ENCODE peak calls at places on chromosomes 1 and 21, in five cellular contexts. P, O, F, C and N are unnamed samples.

GRCh38 chr1:197984273-197984672 is 67.1 kb downstream of the LHX9 start:
- DNase-seq in C (no peak), P (peak), O (peak), F (no peak), N (no peak)

GRCh38 chr1:7398982-7399381 is 372.1 kb upstream of the VAMP3 start:
- DNase-seq in O (peak), P (no peak), F (no peak), C (no peak), N (no peak)

GRCh38 chr1:226679853-226680516 is 59.1 kb downstream of the ITPKB start:
- DNase-seq in C (peak), F (peak), O (peak), P (no peak), N (peak)

GRCh38 chr1:202034683-202035462 is 24.5 kb downstream of the ELF3 start:
- DNase-seq in P (peak), C (peak), F (peak), O (peak), N (peak)

GRCh38 chr1:45442272-45442671 is 48.7 kb downstream of the TESK2 start:
- DNase-seq in P (peak), C (no peak), O (peak), F (no peak), N (peak)

GRCh38 chr1:20666804-20667203 is 5.6 kb upstream of the DDOST start:
- DNase-seq in O (peak), C (peak), P (no peak), F (peak), N (no peak)

GRCh38 chr1:194024659-194025058 is 838.2 kb upstream of the B3GALT2 start:
- DNase-seq in C (no peak), O (peak), F (no peak), P (no peak), N (peak)

GRCh38 chr1:7407980-7408770 is 362.9 kb upstream of the VAMP3 start:
- DNase-seq in F (peak), P (no peak), C (no peak), O (no peak), N (no peak)

GRCh38 chr1:116879478-116880133 is 30.1 kb upstream of the PTGFRN start:
- DNase-seq in C (no peak), O (no peak), F (no peak), P (no peak), N (no peak)

GRCh38 chr1:36222481-36223372 is 1.5 kb upstream of the THRAP3 start:
- DNase-seq in O (peak), C (no peak), P (no peak), F (no peak), N (no peak)

GRCh38 chr1:236070753-236071152 is 5.9 kb upstream of the NID1 start:
- DNase-seq in P (no peak), C (no peak), O (no peak), F (no peak), N (no peak)

GRCh38 chr1:53639251-53639721 is 99.7 kb downstream of the GLIS1 start:
- DNase-seq in P (no peak), C (no peak), O (peak), F (no peak), N (no peak)

GRCh38 chr1:41313661-41314131 is 47.5 kb upstream of the FOXO6 start:
- DNase-seq in F (peak), O (no peak), C (peak), P (no peak), N (peak)

GRCh38 chr1:168531605-168532345 is 12.0 kb downstream of the XCL2 start:
- DNase-seq in O (no peak), C (no peak), F (no peak), P (no peak), N (no peak)

GRCh38 chr1:28087614-28088167 is 719 bp downstream of the EYA3 start:
- DNase-seq in O (peak), C (peak), P (no peak), F (peak), N (peak)

GRCh38 chr1:10339815-10340214 is 59.0 kb upstream of the PGD start:
- DNase-seq in O (peak), F (peak), C (peak), P (no peak), N (peak)

GRCh38 chr1:7535934-7536878 is 234.9 kb upstream of the VAMP3 start:
- DNase-seq in C (no peak), P (no peak), F (no peak), O (no peak), N (no peak)

GRCh38 chr1:17122449-17123194 is 3.4 kb upstream of the PADI2 start:
- DNase-seq in C (peak), F (no peak), O (peak), P (no peak), N (peak)

GRCh38 chr1:27773732-27774445 is 870 bp downstream of the STX12 start:
- DNase-seq in P (no peak), C (peak), O (peak), F (no peak), N (peak)

GRCh38 chr1:200776949-200777348 is 38.3 kb downstream of the CAMSAP2 start:
- DNase-seq in F (no peak), O (peak), P (no peak), C (no peak), N (peak)

GRCh38 chr21:31172328-31172727 is 134.1 kb upstream of the KRTAP19-8 start:
- DNase-seq in P (no peak), F (no peak), O (no peak), C (no peak), N (no peak)

GRCh38 chr1:234373938-234374240 is 633 bp downstream of the COA6 start:
- DNase-seq in C (no peak), F (no peak), O (no peak), P (no peak), N (no peak)

GRCh38 chr1:33302325-33302724 is 18.6 kb downstream of the A3GALT2 start:
- DNase-seq in P (no peak), O (no peak), C (peak), F (no peak), N (no peak)

GRCh38 chr1:211326528-211327340 is at the start of gene TRAF5:
- DNase-seq in C (peak), O (peak), F (peak), P (no peak), N (peak)

GRCh38 chr1:66503841-66504470 is 30.0 kb upstream of the SGIP1 start:
- DNase-seq in F (peak), C (peak), P (no peak), O (peak), N (peak)

GRCh38 chr1:28646040-28646439 is 2.4 kb upstream of the RNU11 start:
- DNase-seq in O (peak), F (no peak), C (no peak), P (peak), N (peak)

GRCh38 chr1:21297975-21298374 is 7.7 kb upstream of the ECE1 start:
- DNase-seq in O (no peak), P (no peak), F (no peak), C (no peak), N (peak)

DNA sequence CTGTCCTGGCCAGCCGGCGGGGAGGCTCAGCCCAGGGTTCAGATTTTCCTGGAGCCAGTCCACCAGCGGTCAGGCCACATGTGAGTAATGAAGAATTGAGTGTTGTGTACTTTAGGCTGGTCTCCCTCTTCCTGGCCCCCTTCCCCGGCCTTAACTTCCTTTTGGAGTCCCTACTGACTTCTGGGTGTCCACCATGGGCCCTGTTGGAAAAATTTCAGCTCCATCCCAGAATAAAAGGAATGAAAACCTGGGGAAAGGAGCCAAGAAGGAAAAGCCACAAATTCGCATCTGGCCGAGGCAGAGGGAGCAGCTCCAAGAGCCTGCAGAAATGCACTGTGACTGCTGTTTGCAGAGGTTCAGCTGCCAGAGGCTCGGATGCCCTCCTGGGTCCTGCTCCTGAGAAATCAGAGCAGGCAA is 35.5 kb upstream of the HHAT start:
- DNase-seq in O (peak), F (peak), P (peak), C (no peak), N (peak)
- H3K4me3 ChIP-seq in O (no peak), F (peak), P (no peak), C (no peak), N (no peak)

DNA sequence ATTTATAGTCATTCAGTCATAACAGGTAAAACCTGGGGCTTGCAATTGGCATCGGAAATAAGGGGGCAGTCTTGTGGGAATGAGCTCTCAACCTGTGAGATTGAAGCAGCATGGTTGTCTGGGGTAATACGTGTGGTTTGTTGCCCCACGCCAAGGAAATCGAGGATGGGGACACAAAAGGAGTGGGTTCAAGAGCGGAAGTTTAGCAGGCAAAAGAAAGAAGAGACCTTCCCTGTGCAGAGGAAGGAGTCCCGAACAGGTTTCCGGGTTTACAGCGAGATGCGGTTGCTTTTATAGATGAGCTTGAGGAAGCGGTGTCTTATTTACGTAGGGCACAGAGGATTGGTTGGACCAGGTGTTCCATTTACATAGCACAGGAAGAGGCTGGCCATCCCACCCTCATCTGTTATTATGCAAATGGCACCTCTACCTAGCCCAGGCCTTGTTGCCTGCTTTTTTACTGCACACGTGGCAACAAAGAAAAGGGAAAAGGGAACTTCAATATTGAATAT is 37.3 kb downstream of the IFNAR1 start:
- DNase-seq in C (peak), F (no peak), O (no peak), P (no peak), N (no peak)
- H3K4me3 ChIP-seq in C (peak), F (no peak), O (no peak), P (no peak), N (no peak)

GRCh38 chr1:206477110-206477509 is 6.8 kb downstream of the IKBKE start:
- DNase-seq in C (no peak), P (no peak), F (no peak), O (no peak), N (no peak)

GRCh38 chr1:206478746-206479145 is 8.5 kb downstream of the IKBKE start:
- DNase-seq in P (no peak), C (no peak), F (no peak), O (no peak), N (no peak)

GRCh38 chr1:206477581-206478380 is 7.5 kb downstream of the IKBKE start:
- DNase-seq in O (no peak), C (no peak), F (no peak), P (no peak), N (no peak)

GRCh38 chr1:206480211-206480610 is 9.9 kb downstream of the IKBKE start:
- DNase-seq in P (no peak), C (no peak), F (no peak), O (no peak), N (no peak)

DNA sequence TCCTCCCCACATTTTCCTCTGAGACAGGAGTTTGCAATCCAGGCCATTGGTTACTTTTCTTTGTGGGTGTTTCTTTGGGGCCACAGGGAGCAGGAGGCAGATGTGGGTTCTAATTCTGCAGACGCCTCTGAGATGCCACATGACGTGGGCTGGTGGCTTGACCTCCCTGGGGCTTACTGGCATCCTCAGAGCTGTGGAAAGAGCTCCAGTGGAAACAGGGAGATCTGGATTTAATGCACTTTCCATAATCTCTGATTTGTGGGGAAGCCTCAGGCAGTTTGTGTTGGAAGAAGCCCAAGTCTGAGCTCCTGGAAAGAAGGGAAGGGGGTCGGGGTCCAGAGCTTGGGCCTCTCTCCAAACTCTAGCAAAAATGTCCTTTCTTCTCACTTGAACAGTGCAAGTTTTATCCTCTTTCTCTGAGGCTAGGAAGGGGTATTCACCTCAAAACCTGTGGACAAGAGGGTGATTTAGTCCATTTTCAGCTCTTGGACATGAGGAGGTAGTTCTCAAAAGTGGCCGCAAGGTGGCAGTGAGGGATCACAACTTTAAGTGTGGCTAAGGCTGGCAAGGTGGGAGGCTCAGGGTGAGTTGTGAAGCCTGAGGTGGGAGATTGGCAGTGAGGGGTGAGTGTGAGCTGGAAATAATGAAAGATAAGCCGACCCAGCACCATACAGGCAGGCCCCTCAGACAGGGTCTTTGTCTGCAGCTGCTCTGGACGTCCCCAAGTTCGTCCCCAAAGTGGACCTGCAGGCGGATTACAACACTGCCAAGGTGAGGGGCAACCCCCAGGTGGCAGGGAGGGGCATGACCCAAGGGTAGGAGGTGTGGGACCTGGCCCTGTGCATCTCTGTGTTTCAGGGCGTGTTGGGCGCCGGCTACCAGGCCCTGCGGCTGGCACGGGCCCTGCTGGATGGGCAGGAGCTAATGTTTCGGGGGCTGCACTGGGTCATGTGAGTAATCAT is 9.2 kb downstream of the IKBKE start:
- DNase-seq in O (peak), F (peak), P (no peak), C (peak), N (peak)
- H3K4me3 ChIP-seq in O (no peak), F (no peak), P (no peak), C (no peak), N (no peak)

GRCh38 chr1:55284856-55285255 is 69.7 kb upstream of the USP24 start:
- DNase-seq in C (peak), O (peak), P (no peak), F (peak), N (peak)
- H3K4me3 ChIP-seq in C (no peak), O (no peak), P (no peak), F (no peak), N (no peak)

GRCh38 chr21:42925114-42925907 is at the start of gene ERVH48-1:
- DNase-seq in O (peak), C (peak), F (no peak), P (no peak), N (peak)
- H3K4me3 ChIP-seq in O (no peak), C (no peak), F (no peak), P (no peak), N (peak)

GRCh38 chr1:4033732-4034131 is 133.7 kb upstream of the C1orf174 start:
- DNase-seq in P (no peak), F (no peak), O (no peak), C (no peak), N (no peak)

GRCh38 chr1:4029376-4029775 is 129.3 kb upstream of the C1orf174 start:
- DNase-seq in C (no peak), F (no peak), P (no peak), O (no peak), N (no peak)

GRCh38 chr1:4032571-4032970 is 132.5 kb upstream of the C1orf174 start:
- DNase-seq in C (no peak), F (no peak), P (no peak), O (no peak), N (no peak)

GRCh38 chr1:4033129-4033676 is 133.1 kb upstream of the C1orf174 start:
- DNase-seq in P (no peak), F (no peak), O (no peak), C (no peak), N (no peak)

DNA sequence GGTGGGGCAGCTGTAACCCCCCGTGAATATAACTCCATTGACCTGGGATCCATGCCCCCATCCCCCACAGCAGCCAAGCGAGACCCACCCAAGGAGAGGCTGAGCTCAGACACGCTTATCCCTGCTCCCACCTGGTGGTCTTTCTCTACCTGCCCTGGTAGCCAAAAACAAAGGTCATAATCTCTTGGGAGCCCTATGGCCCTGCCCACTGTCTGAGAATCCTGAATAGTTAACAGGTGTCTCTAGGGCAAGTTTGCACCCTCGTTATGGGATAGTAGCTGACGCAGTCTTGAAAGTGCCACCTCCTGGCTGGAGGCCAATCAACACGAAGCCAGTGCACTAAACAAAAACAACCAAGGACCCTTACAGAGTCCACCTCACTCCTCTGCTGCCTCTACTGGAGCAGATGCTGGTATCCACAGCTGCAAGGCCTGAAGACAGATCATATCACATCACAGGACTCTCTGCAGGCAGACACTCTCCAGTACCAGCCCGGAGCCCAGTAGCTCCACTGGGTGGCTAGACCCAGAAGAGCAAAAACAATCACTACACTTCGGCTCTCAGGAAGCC is 134.3 kb upstream of the C1orf174 start:
- DNase-seq in P (no peak), F (no peak), C (no peak), O (no peak), N (no peak)
- H3K4me3 ChIP-seq in P (no peak), F (no peak), C (no peak), O (no peak), N (no peak)

GRCh38 chr1:107139833-107140702 is 771 bp upstream of the NTNG1 start:
- DNase-seq in C (peak), O (peak), P (no peak), F (peak), N (peak)
- H3K4me3 ChIP-seq in C (no peak), O (peak), P (peak), F (peak), N (peak)

DNA sequence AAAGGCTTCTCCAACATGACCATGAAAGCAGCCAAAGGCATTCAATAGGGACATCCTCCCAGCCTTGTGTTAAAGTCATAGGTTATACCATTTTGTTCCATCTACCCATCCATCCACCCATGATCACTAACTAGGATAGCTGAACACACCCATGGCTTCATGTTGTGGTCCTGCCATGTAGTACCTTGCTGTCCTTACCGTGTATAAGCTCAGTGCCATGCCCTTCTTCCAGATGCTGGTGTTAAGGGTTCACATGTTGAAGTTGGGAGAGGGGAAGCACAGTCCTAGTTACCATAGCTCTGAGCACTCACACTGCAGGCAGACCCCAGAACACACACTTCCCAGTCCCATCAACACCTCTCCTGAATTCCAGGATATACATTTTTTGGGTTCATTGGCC is 51.5 kb downstream of the ATP5PO start:
- DNase-seq in F (no peak), C (no peak), P (no peak), O (no peak), N (no peak)
- H3K4me3 ChIP-seq in F (no peak), C (no peak), P (no peak), O (no peak), N (no peak)

DNA sequence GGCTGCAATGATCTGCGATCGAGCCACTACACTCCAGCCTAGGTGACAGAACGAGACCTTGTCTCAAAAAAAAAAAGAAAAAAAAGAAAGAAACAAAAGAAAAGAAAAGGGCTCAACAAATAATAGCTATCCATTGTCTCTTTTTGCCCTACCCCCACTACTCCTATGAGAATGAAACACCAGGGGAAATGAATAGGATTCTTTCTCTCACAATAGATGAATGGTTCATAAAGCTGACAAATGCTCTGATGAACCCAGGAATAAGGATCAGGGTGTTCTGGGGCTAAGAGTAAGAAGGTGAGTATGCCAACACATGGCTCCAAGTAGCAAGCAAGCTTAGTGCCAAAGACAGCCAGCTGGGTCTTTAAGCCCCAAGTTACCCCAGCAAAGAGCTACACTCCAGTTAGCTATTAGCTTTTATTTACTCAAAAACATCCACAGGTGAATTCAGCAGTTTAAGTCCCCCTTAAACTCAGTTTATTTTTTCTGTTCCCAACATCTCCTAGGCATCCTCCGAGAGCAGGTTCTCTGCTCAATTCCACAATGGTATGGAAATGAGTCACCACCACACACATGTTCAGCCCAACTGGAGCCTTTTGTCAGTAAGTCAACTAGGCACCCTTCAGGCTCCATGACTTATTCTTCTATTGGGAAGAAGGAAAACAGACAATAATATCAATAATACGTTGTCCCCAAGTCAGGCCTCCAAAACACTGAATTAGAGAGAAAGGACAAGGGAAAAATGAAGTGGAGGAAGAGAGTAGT is 4.2 kb downstream of the ADORA3 start:
- DNase-seq in C (no peak), F (no peak), P (no peak), O (no peak), N (no peak)
- H3K4me3 ChIP-seq in C (no peak), F (no peak), P (no peak), O (no peak), N (no peak)